ENCODE peak calls at places on chromosomes 6 and 20, in seven cellular contexts. One of them, this sample, is unnamed.

GRCh38 chr6:52138284-52138683 is 47.9 kb upstream of the IL17A start:
- DNase-seq in IMR-90: no peak
- DNase-seq in H9: no peak
- DNase-seq in neuronal stem cell: no peak
- DNase-seq in mesenchymal stem cell: no peak
- DNase-seq in trophoblast cell: no peak
- DNase-seq in H1: no peak
- DNase-seq in this sample: no peak

GRCh38 chr6:167691566-167692312 is 135.0 kb upstream of the AFDN start:
- DNase-seq in IMR-90: no peak
- DNase-seq in H9: no peak
- DNase-seq in neuronal stem cell: no peak
- DNase-seq in mesenchymal stem cell: peak
- DNase-seq in trophoblast cell: no peak
- DNase-seq in H1: no peak
- DNase-seq in this sample: no peak

GRCh38 chr6:37303891-37304503 is 46.1 kb upstream of the TMEM217 start:
- DNase-seq in IMR-90: peak
- DNase-seq in H9: no peak
- DNase-seq in neuronal stem cell: no peak
- DNase-seq in mesenchymal stem cell: peak
- DNase-seq in trophoblast cell: peak
- DNase-seq in H1: no peak
- DNase-seq in this sample: no peak

GRCh38 chr20:44004306-44004915 is 89.8 kb downstream of the TOX2 start:
- DNase-seq in IMR-90: no peak
- DNase-seq in H9: no peak
- DNase-seq in neuronal stem cell: no peak
- DNase-seq in mesenchymal stem cell: no peak
- DNase-seq in trophoblast cell: no peak
- DNase-seq in H1: no peak
- DNase-seq in this sample: no peak

GRCh38 chr6:144413418-144413817 is 128.3 kb downstream of the UTRN start:
- DNase-seq in IMR-90: peak
- DNase-seq in H9: no peak
- DNase-seq in neuronal stem cell: no peak
- DNase-seq in mesenchymal stem cell: peak
- DNase-seq in trophoblast cell: no peak
- DNase-seq in H1: no peak
- DNase-seq in this sample: no peak

GRCh38 chr6:170167657-170168159 is 123.2 kb downstream of the DLL1 start:
- DNase-seq in IMR-90: no peak
- DNase-seq in H9: no peak
- DNase-seq in neuronal stem cell: no peak
- DNase-seq in mesenchymal stem cell: no peak
- DNase-seq in trophoblast cell: no peak
- DNase-seq in H1: no peak
- DNase-seq in this sample: no peak

GRCh38 chr20:17864791-17865190 is 103.8 kb downstream of the SNX5 start:
- DNase-seq in IMR-90: no peak
- DNase-seq in H9: no peak
- DNase-seq in neuronal stem cell: no peak
- DNase-seq in mesenchymal stem cell: no peak
- DNase-seq in trophoblast cell: no peak
- DNase-seq in H1: no peak
- DNase-seq in this sample: no peak

GRCh38 chr6:136524339-136524935 is 25.8 kb downstream of the MAP7 start:
- DNase-seq in IMR-90: no peak
- DNase-seq in H9: no peak
- DNase-seq in neuronal stem cell: no peak
- DNase-seq in mesenchymal stem cell: no peak
- DNase-seq in trophoblast cell: no peak
- DNase-seq in H1: no peak
- DNase-seq in this sample: no peak

GRCh38 chr20:19964289-19965263 is 52.6 kb upstream of the NAA20 start:
- DNase-seq in IMR-90: peak
- DNase-seq in H9: no peak
- DNase-seq in neuronal stem cell: no peak
- DNase-seq in mesenchymal stem cell: peak
- DNase-seq in trophoblast cell: peak
- DNase-seq in H1: no peak
- DNase-seq in this sample: no peak

GRCh38 chr20:17611540-17612286 is 41.8 kb downstream of the DSTN start:
- DNase-seq in IMR-90: no peak
- DNase-seq in H9: peak
- DNase-seq in neuronal stem cell: no peak
- DNase-seq in mesenchymal stem cell: no peak
- DNase-seq in trophoblast cell: peak
- DNase-seq in H1: peak
- DNase-seq in this sample: no peak

GRCh38 chr6:128519931-128520435 is 416 bp downstream of the PTPRK start:
- DNase-seq in IMR-90: no peak
- DNase-seq in H9: no peak
- DNase-seq in neuronal stem cell: peak
- DNase-seq in mesenchymal stem cell: no peak
- DNase-seq in trophoblast cell: no peak
- DNase-seq in H1: peak
- DNase-seq in this sample: peak

GRCh38 chr6:156383059-156383458 is 394.1 kb upstream of the ARID1B start:
- DNase-seq in IMR-90: no peak
- DNase-seq in H9: no peak
- DNase-seq in neuronal stem cell: no peak
- DNase-seq in mesenchymal stem cell: no peak
- DNase-seq in trophoblast cell: no peak
- DNase-seq in H1: no peak
- DNase-seq in this sample: no peak

GRCh38 chr20:52103469-52103910 is 88.1 kb downstream of the ZFP64 start:
- DNase-seq in IMR-90: peak
- DNase-seq in H9: peak
- DNase-seq in neuronal stem cell: peak
- DNase-seq in mesenchymal stem cell: peak
- DNase-seq in trophoblast cell: no peak
- DNase-seq in H1: peak
- DNase-seq in this sample: peak

GRCh38 chr20:12358006-12358654 is 440.4 kb downstream of the BTBD3 start:
- DNase-seq in IMR-90: no peak
- DNase-seq in H9: peak
- DNase-seq in neuronal stem cell: no peak
- DNase-seq in mesenchymal stem cell: no peak
- DNase-seq in trophoblast cell: peak
- DNase-seq in H1: no peak
- DNase-seq in this sample: peak

GRCh38 chr6:166592818-166593217 is 6.3 kb upstream of the RAMACL start:
- DNase-seq in IMR-90: peak
- DNase-seq in H9: no peak
- DNase-seq in neuronal stem cell: no peak
- DNase-seq in mesenchymal stem cell: peak
- DNase-seq in trophoblast cell: no peak
- DNase-seq in H1: no peak
- DNase-seq in this sample: peak

GRCh38 chr6:131696956-131697355 is 4.2 kb downstream of the OR2A4 start:
- DNase-seq in IMR-90: no peak
- DNase-seq in H9: no peak
- DNase-seq in neuronal stem cell: no peak
- DNase-seq in mesenchymal stem cell: no peak
- DNase-seq in trophoblast cell: peak
- DNase-seq in H1: no peak
- DNase-seq in this sample: no peak

GRCh38 chr6:62043079-62043478 is 242.9 kb downstream of the KHDRBS2 start:
- DNase-seq in IMR-90: no peak
- DNase-seq in H9: no peak
- DNase-seq in neuronal stem cell: no peak
- DNase-seq in mesenchymal stem cell: no peak
- DNase-seq in trophoblast cell: no peak
- DNase-seq in H1: no peak
- DNase-seq in this sample: no peak
- H2BK120ac ChIP-seq in IMR-90: no peak
- H2BK120ac ChIP-seq in H9: no peak
- H2BK120ac ChIP-seq in neuronal stem cell: no peak
- H2BK120ac ChIP-seq in mesenchymal stem cell: no peak
- H2BK120ac ChIP-seq in trophoblast cell: no peak
- H2BK120ac ChIP-seq in H1: no peak
- H2BK120ac ChIP-seq in this sample: no peak

DNA sequence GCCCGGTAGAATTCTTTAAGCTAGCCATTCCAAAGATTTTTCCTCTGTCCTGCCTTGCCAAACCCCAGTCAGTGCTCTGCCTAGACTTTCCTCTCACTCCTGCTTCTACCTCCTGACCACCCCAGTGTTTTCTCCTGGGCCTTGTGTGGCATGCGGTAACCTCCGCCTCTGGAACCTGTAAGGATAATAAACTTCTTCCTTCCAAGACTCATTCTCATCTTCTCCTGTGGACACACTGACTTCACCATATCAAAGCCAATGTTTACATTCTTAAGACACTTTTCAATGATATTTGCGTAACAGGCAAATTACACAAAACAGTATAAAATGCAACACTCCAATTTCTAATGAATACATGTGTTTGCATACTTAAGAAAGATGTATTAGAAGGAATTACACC is 354.6 kb downstream of the RNF144B start:
- DNase-seq in IMR-90: no peak
- DNase-seq in H9: no peak
- DNase-seq in neuronal stem cell: no peak
- DNase-seq in mesenchymal stem cell: no peak
- DNase-seq in trophoblast cell: no peak
- DNase-seq in H1: no peak
- DNase-seq in this sample: no peak
- H2BK120ac ChIP-seq in IMR-90: no peak
- H2BK120ac ChIP-seq in H9: no peak
- H2BK120ac ChIP-seq in neuronal stem cell: no peak
- H2BK120ac ChIP-seq in mesenchymal stem cell: no peak
- H2BK120ac ChIP-seq in trophoblast cell: no peak
- H2BK120ac ChIP-seq in H1: no peak
- H2BK120ac ChIP-seq in this sample: no peak

GRCh38 chr6:100503043-100503442 is 38.3 kb upstream of the SIM1 start:
- DNase-seq in IMR-90: no peak
- DNase-seq in H9: no peak
- DNase-seq in neuronal stem cell: no peak
- DNase-seq in mesenchymal stem cell: no peak
- DNase-seq in trophoblast cell: no peak
- DNase-seq in H1: no peak
- DNase-seq in this sample: no peak
- H2BK120ac ChIP-seq in IMR-90: peak
- H2BK120ac ChIP-seq in H9: no peak
- H2BK120ac ChIP-seq in neuronal stem cell: no peak
- H2BK120ac ChIP-seq in mesenchymal stem cell: no peak
- H2BK120ac ChIP-seq in trophoblast cell: no peak
- H2BK120ac ChIP-seq in H1: no peak
- H2BK120ac ChIP-seq in this sample: no peak

GRCh38 chr6:10901751-10902150 is 14.9 kb downstream of the SYCP2L start:
- DNase-seq in IMR-90: no peak
- DNase-seq in H9: no peak
- DNase-seq in neuronal stem cell: no peak
- DNase-seq in mesenchymal stem cell: no peak
- DNase-seq in trophoblast cell: no peak
- DNase-seq in H1: no peak
- DNase-seq in this sample: no peak
- H2BK120ac ChIP-seq in IMR-90: no peak
- H2BK120ac ChIP-seq in H9: no peak
- H2BK120ac ChIP-seq in neuronal stem cell: no peak
- H2BK120ac ChIP-seq in mesenchymal stem cell: no peak
- H2BK120ac ChIP-seq in trophoblast cell: no peak
- H2BK120ac ChIP-seq in H1: no peak
- H2BK120ac ChIP-seq in this sample: no peak

GRCh38 chr20:62246431-62246830 is 8.1 kb downstream of the OSBPL2 start:
- DNase-seq in IMR-90: no peak
- DNase-seq in H9: no peak
- DNase-seq in neuronal stem cell: no peak
- DNase-seq in mesenchymal stem cell: no peak
- DNase-seq in trophoblast cell: no peak
- DNase-seq in H1: no peak
- DNase-seq in this sample: no peak

GRCh38 chr20:62248890-62249560 is 10.7 kb downstream of the OSBPL2 start:
- DNase-seq in IMR-90: no peak
- DNase-seq in H9: no peak
- DNase-seq in neuronal stem cell: no peak
- DNase-seq in mesenchymal stem cell: no peak
- DNase-seq in trophoblast cell: no peak
- DNase-seq in H1: no peak
- DNase-seq in this sample: no peak

GRCh38 chr20:62245911-62246280 is 7.6 kb downstream of the OSBPL2 start:
- DNase-seq in IMR-90: no peak
- DNase-seq in H9: no peak
- DNase-seq in neuronal stem cell: no peak
- DNase-seq in mesenchymal stem cell: no peak
- DNase-seq in trophoblast cell: no peak
- DNase-seq in H1: no peak
- DNase-seq in this sample: no peak

GRCh38 chr20:62244644-62245108 is 6.4 kb downstream of the OSBPL2 start:
- DNase-seq in IMR-90: no peak
- DNase-seq in H9: no peak
- DNase-seq in neuronal stem cell: no peak
- DNase-seq in mesenchymal stem cell: no peak
- DNase-seq in trophoblast cell: no peak
- DNase-seq in H1: no peak
- DNase-seq in this sample: no peak

GRCh38 chr20:62246872-62247652 is 8.7 kb downstream of the OSBPL2 start:
- DNase-seq in IMR-90: no peak
- DNase-seq in H9: no peak
- DNase-seq in neuronal stem cell: no peak
- DNase-seq in mesenchymal stem cell: no peak
- DNase-seq in trophoblast cell: no peak
- DNase-seq in H1: no peak
- DNase-seq in this sample: no peak
- H2BK120ac ChIP-seq in IMR-90: no peak
- H2BK120ac ChIP-seq in H9: no peak
- H2BK120ac ChIP-seq in neuronal stem cell: no peak
- H2BK120ac ChIP-seq in mesenchymal stem cell: no peak
- H2BK120ac ChIP-seq in trophoblast cell: no peak
- H2BK120ac ChIP-seq in H1: no peak
- H2BK120ac ChIP-seq in this sample: no peak

DNA sequence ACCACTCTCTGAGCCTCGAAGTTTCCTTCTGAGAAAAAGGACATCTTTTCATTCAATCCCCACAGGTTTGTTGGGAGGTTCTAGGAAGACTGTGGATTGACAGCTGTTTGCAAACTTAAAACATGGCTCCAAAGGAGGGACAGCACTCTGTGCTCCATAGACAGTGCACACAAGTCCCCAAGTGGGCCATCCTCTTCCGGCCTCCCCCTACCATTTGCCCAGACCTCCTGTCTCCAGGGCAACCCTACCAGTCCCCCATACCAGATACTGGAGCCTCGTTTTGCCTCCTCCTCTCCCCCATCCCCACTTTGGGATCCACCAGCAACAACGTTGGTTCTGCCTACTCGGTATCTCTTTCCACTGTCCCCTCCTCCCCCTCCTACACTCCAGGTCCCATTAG is 8.5 kb upstream of the DLGAP4 start:
- DNase-seq in IMR-90: no peak
- DNase-seq in H9: no peak
- DNase-seq in neuronal stem cell: no peak
- DNase-seq in mesenchymal stem cell: no peak
- DNase-seq in trophoblast cell: no peak
- DNase-seq in H1: no peak
- DNase-seq in this sample: no peak
- H2BK120ac ChIP-seq in IMR-90: no peak
- H2BK120ac ChIP-seq in H9: no peak
- H2BK120ac ChIP-seq in neuronal stem cell: no peak
- H2BK120ac ChIP-seq in mesenchymal stem cell: no peak
- H2BK120ac ChIP-seq in trophoblast cell: no peak
- H2BK120ac ChIP-seq in H1: no peak
- H2BK120ac ChIP-seq in this sample: no peak

GRCh38 chr20:22682381-22682780 is 98.0 kb upstream of the FOXA2 start:
- DNase-seq in IMR-90: no peak
- DNase-seq in H9: no peak
- DNase-seq in neuronal stem cell: no peak
- DNase-seq in mesenchymal stem cell: no peak
- DNase-seq in trophoblast cell: no peak
- DNase-seq in H1: no peak
- DNase-seq in this sample: no peak
- H2BK120ac ChIP-seq in IMR-90: no peak
- H2BK120ac ChIP-seq in H9: no peak
- H2BK120ac ChIP-seq in neuronal stem cell: no peak
- H2BK120ac ChIP-seq in mesenchymal stem cell: no peak
- H2BK120ac ChIP-seq in trophoblast cell: no peak
- H2BK120ac ChIP-seq in H1: no peak
- H2BK120ac ChIP-seq in this sample: no peak